ENCODE peak calls at places on chromosome 4, in six cellular contexts. C is Caco-2, X is dorsolateral prefrontal cortex, S is tibial artery, H is AG10803, Z is MM.1S. W is an unnamed sample.

GRCh38 chr4:155512069-155512468 is 135.3 kb upstream of the MAP9 start:
- DNase-seq in S (no peak), H (no peak), C (no peak), Z (no peak), X (no peak), W (no peak)

GRCh38 chr4:11416767-11417113 is 12.0 kb downstream of the HS3ST1 start:
- DNase-seq in S (no peak), X (no peak), H (no peak), C (no peak), Z (no peak), W (no peak)

GRCh38 chr4:71204056-71204455 is 134.8 kb upstream of the SLC4A4 start:
- DNase-seq in X (no peak), H (no peak), C (no peak), Z (no peak), S (no peak), W (no peak)

GRCh38 chr4:71187399-71188196 is 151.2 kb upstream of the SLC4A4 start:
- DNase-seq in X (no peak), Z (no peak), H (peak; percentile 62), C (no peak), S (peak; percentile 24), W (no peak)

GRCh38 chr4:109816082-109816442 is 500 bp downstream of the GAR1 start:
- DNase-seq in H (no peak), S (no peak), X (no peak), Z (peak; percentile 13), C (no peak), W (peak; percentile 36)

GRCh38 chr4:80340036-80340435 is 4.5 kb downstream of the CFAP299 start:
- DNase-seq in X (no peak), Z (no peak), C (no peak), S (no peak), H (peak; percentile 43), W (peak; percentile 53)

GRCh38 chr4:146190393-146190910 is 14.9 kb downstream of the LSM6 start:
- DNase-seq in X (no peak), Z (no peak), C (no peak), H (no peak), S (no peak), W (no peak)

GRCh38 chr4:152709675-152710438 is 30.1 kb upstream of the TMEM154 start:
- DNase-seq in Z (peak; percentile 79), H (no peak), C (no peak), S (no peak), X (no peak), W (no peak)

GRCh38 chr4:135244605-135245146 is 1043.1 kb upstream of the PABPC4L start:
- DNase-seq in S (no peak), H (no peak), X (no peak), Z (no peak), C (no peak), W (no peak)

GRCh38 chr4:174707277-174707676 is 121.8 kb downstream of the GLRA3 start:
- DNase-seq in C (no peak), Z (no peak), H (no peak), X (no peak), S (no peak), W (no peak)

GRCh38 chr4:55543858-55544257 is 2.9 kb downstream of the CLOCK start:
- DNase-seq in X (no peak), H (peak; percentile 16), C (no peak), Z (no peak), S (no peak), W (peak; percentile 40)

GRCh38 chr4:37054670-37055069 is 189.9 kb upstream of the NWD2 start:
- DNase-seq in Z (no peak), H (no peak), S (no peak), X (no peak), C (no peak), W (no peak)

GRCh38 chr4:10099521-10100325 is 16.9 kb downstream of the WDR1 start:
- DNase-seq in C (no peak), X (no peak), H (no peak), S (no peak), Z (no peak), W (no peak)

GRCh38 chr4:73740353-73740778 is at the start of gene CXCL8:
- DNase-seq in Z (no peak), S (peak; percentile 71), H (peak; percentile 88), C (no peak), X (no peak), W (peak; percentile 83)

GRCh38 chr4:63275491-63275890 is 1133.8 kb downstream of the TECRL start:
- DNase-seq in H (no peak), Z (no peak), C (no peak), S (no peak), X (no peak), W (no peak)

GRCh38 chr4:104025251-104025650 is 305.5 kb upstream of the TACR3 start:
- DNase-seq in C (no peak), H (no peak), S (no peak), Z (no peak), X (no peak), W (no peak)

GRCh38 chr4:88616275-88616996 is 24.2 kb downstream of the HERC3 start:
- DNase-seq in X (no peak), C (no peak), S (peak; percentile 44), H (peak; percentile 98), Z (no peak), W (peak; percentile 95)

GRCh38 chr4:128955751-128956150 is 137.6 kb downstream of the SCLT1 start:
- DNase-seq in S (no peak), X (no peak), Z (no peak), C (no peak), H (no peak), W (no peak)

GRCh38 chr4:169115897-169116254 is 105.8 kb upstream of the CBR4 start:
- DNase-seq in X (no peak), S (no peak), H (peak; percentile 97), Z (no peak), C (peak; percentile 29), W (peak; percentile 88)

GRCh38 chr4:156774422-156774821 is 197.2 kb downstream of the PDGFC start:
- DNase-seq in S (no peak), Z (no peak), X (no peak), H (peak; percentile 96), C (no peak), W (peak; percentile 92)

GRCh38 chr4:139924782-139925181 is 229.2 kb downstream of the MAML3 start:
- DNase-seq in S (no peak), C (no peak), H (no peak), Z (no peak), X (no peak), W (no peak)

GRCh38 chr4:55444822-55445221 is 49.1 kb downstream of the TMEM165 start:
- DNase-seq in H (peak; percentile 59), Z (no peak), C (peak; percentile 26), X (no peak), S (no peak), W (peak; percentile 74)

GRCh38 chr4:183638436-183638835 is 20.5 kb downstream of the RWDD4 start:
- DNase-seq in Z (no peak), X (no peak), H (peak; percentile 76), C (no peak), S (no peak), W (peak; percentile 46)

GRCh38 chr4:7398104-7398423 is 36.7 kb downstream of the PSAPL1 start:
- DNase-seq in X (no peak), H (peak; percentile 25), S (peak; percentile 9), C (no peak), Z (no peak), W (no peak)

GRCh38 chr4:119663160-119663788 is 34.7 kb upstream of the PDE5A start:
- DNase-seq in H (no peak), Z (peak; percentile 42), C (no peak), S (no peak), X (no peak), W (no peak)
- H3K4me3 ChIP-seq in H (no peak overlapping the region), Z (peak overlapping the region; percentile 65), C (no peak overlapping the region), S (peak overlapping the region; percentile 29), X (no peak overlapping the region), W (no peak overlapping the region)

GRCh38 chr4:118018381-118018780 is 15.9 kb upstream of the NDST3 start:
- DNase-seq in Z (no peak), X (no peak), S (no peak), H (no peak), C (no peak), W (no peak)

GRCh38 chr4:118012142-118012541 is 22.1 kb upstream of the NDST3 start:
- DNase-seq in C (no peak), S (no peak), Z (no peak), H (no peak), X (no peak), W (no peak)

DNA sequence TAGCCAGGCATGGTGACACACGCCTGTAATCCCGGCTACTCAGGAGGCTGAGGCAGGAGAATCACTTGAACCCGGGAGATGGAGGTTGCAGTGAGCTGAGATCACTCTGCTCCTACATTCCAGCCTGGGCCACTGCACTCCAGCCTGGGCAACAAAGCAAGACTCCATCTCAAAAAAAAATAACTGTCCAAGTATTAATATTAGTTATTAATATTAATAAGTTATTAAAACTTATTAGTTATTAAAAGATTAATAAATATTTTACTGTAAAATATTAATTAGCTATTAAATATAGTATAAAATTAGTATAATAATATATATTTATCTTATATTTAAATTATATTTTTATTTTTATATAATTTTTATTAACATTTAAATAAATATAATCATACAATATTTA is 19.5 kb upstream of the NDST3 start:
- DNase-seq in X (no peak), S (no peak), H (no peak), Z (no peak), C (no peak), W (no peak)
- TF ChIP-seq CTCF in X (no peak), S (no peak), H (no peak), Z (no peak), C (no peak), W (no peak)

GRCh38 chr4:69057620-69058409 is 38.5 kb upstream of the UGT2B7 start:
- DNase-seq in H (no peak), C (no peak), X (no peak), Z (peak; percentile 50), S (no peak), W (peak; percentile 24)

GRCh38 chr4:69051576-69051943 is 44.7 kb upstream of the UGT2B7 start:
- DNase-seq in S (no peak), H (no peak), X (no peak), Z (no peak), C (no peak), W (no peak)

GRCh38 chr4:69056921-69057562 is 39.2 kb upstream of the UGT2B7 start:
- DNase-seq in C (no peak), S (no peak), X (no peak), Z (no peak), H (no peak), W (no peak)

GRCh38 chr4:69058410-69059059 is 37.7 kb upstream of the UGT2B7 start:
- DNase-seq in H (no peak), C (no peak), Z (no peak), X (no peak), S (no peak), W (no peak)

DNA sequence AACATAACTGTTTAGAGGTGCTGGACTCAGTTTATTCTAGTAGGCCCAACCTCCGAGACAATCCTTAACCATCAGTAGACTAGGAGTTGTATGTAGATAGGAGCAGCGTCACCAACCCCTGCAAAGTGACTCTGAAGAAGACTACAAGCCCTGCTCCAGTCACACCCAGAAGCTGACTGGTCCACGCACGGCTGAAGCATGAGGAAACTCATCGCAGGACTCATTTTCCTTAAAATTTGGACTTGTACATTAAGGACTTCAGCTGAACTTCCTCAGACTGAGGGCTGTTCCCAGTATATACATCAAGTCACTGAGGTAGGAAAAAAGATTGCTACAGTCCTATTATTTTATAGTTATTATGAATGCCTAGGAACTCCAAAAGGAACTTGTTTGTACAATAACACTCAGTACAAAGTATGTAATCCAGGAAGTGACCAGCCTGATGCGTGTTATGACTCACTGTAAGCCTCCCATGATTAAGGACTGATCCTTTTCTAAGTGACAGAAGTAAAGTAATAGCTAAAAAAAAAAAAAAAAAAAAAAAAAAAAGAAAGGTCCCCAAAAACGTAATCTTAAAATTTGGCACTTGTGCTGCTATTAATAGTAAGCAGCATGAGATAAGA is 41.6 kb upstream of the UGT2B7 start:
- DNase-seq in X (no peak), S (no peak), C (no peak), Z (no peak), H (peak; percentile 42), W (peak; percentile 78)
- H3K4me3 ChIP-seq in X (no peak overlapping the region), S (no peak overlapping the region), C (no peak overlapping the region), Z (no peak overlapping the region), H (no peak overlapping the region), W (no peak overlapping the region)

GRCh38 chr4:3340703-3341088 is 47.9 kb downstream of the RGS12 start:
- DNase-seq in S (no peak), H (no peak), Z (no peak), C (no peak), X (no peak), W (no peak)
- TF ChIP-seq CTCF in S (no peak), H (no peak), Z (no peak), C (no peak), X (peak; percentile 30), W (no peak)

W was measured in foreskin fibroblast.